ENCODE peak calls at places on chromosomes 4 and X, in five cellular contexts. C is NCI-H2029, K is SK-N-DZ, A is GM18507, I is mammary epithelial cell. G is an unnamed sample.

GRCh38 chrX:77412631-77413030 is 34.6 kb upstream of the FGF16 start:
- DNase-seq in C (no peak), K (no peak), A (no peak), I (no peak), G (no peak)

GRCh38 chrX:20515841-20516461 is 249.2 kb upstream of the RPS6KA3 start:
- DNase-seq in C (peak), K (no peak), A (peak), I (peak), G (peak)

GRCh38 chr4:74537459-74537858 is 92.5 kb downstream of the AREG start:
- DNase-seq in C (no peak), K (no peak), A (no peak), I (no peak), G (no peak)

GRCh38 chr4:13313856-13314255 is 170.3 kb downstream of the RAB28 start:
- DNase-seq in C (peak), K (no peak), A (no peak), I (no peak), G (no peak)

GRCh38 chrX:12240491-12240890 is 102.2 kb downstream of the FRMPD4 start:
- DNase-seq in C (no peak), K (no peak), A (no peak), I (no peak), G (no peak)

GRCh38 chrX:143437439-143437838 is 79.8 kb downstream of the SPANXN3 start:
- DNase-seq in C (peak), K (peak), A (no peak), I (no peak), G (no peak)

GRCh38 chrX:12802741-12803140 is 11.5 kb downstream of the PRPS2 start:
- DNase-seq in C (no peak), K (no peak), A (no peak), I (no peak), G (no peak)

GRCh38 chr4:92305878-92306520 is 2.2 kb downstream of the GRID2 start:
- DNase-seq in C (no peak), K (no peak), A (no peak), I (no peak), G (no peak)

GRCh38 chr4:54897590-54897989 is 227.8 kb downstream of the KDR start:
- DNase-seq in C (no peak), K (no peak), A (no peak), I (no peak), G (no peak)

G was measured in GM20000.